ENCODE peak calls at places on chromosomes 4 and X, in five cellular contexts. U, G, F, E and W are unnamed samples.

GRCh38 chr4:186607490-186607889 is 52.1 kb upstream of the MTNR1A start:
- DNase-seq in G (no peak), U (no peak), F (no peak), E (no peak), W (no peak)

GRCh38 chr4:4533461-4534169 is 8.2 kb downstream of the STX18 start:
- DNase-seq in E (no peak), U (no peak), F (no peak), G (no peak), W (no peak)

GRCh38 chrX:22039541-22039940 is 7.4 kb downstream of the PHEX start:
- DNase-seq in G (no peak), E (no peak), U (no peak), F (no peak), W (no peak)

GRCh38 chr4:100367451-100367850 is 150.4 kb downstream of the EMCN start:
- DNase-seq in F (no peak), E (no peak), U (no peak), G (no peak), W (peak)

GRCh38 chr4:53012738-53013137 is 150.6 kb downstream of the RASL11B start:
- DNase-seq in F (no peak), G (no peak), E (no peak), U (no peak), W (peak)

GRCh38 chr4:174023641-174024040 is 259.8 kb downstream of the FBXO8 start:
- DNase-seq in F (no peak), U (no peak), G (no peak), E (no peak), W (no peak)

GRCh38 chr4:166965562-166965961 is 268.7 kb downstream of the SPOCK3 start:
- DNase-seq in G (no peak), E (no peak), U (no peak), F (no peak), W (no peak)

GRCh38 chr4:157045507-157046127 is 30.3 kb upstream of the GLRB start:
- DNase-seq in F (peak), E (peak), G (no peak), U (no peak), W (peak)

GRCh38 chr4:2482693-2483092 is 13.8 kb downstream of the RNF4 start:
- DNase-seq in F (no peak), E (peak), U (no peak), G (no peak), W (no peak)

GRCh38 chr4:76526585-76526990 is 91.6 kb downstream of the SHROOM3 start:
- DNase-seq in E (no peak), U (no peak), G (no peak), F (no peak), W (no peak)

GRCh38 chr4:42460043-42460442 is 62.8 kb downstream of the SHISA3 start:
- DNase-seq in E (no peak), U (no peak), F (no peak), G (no peak), W (no peak)

GRCh38 chr4:168850016-168850415 is 160.0 kb downstream of the CBR4 start:
- DNase-seq in F (no peak), E (no peak), G (no peak), U (no peak), W (no peak)

GRCh38 chrX:48696301-48697181 is at the start of gene SUV39H1:
- DNase-seq in U (peak), F (peak), G (peak), E (peak), W (peak)

GRCh38 chrX:153897899-153898298 is 6.6 kb upstream of the AVPR2 start:
- DNase-seq in G (no peak), E (no peak), U (no peak), F (no peak), W (no peak)